ENCODE peak calls at places on chromosomes 5 and 9, in ten cellular contexts. One of them, this sample, is unnamed.

GRCh38 chr5:157222506-157223230 is 42.0 kb downstream of the ITK start:
- DNase-seq in cardiac fibroblast: peak
- DNase-seq in stimulated activated CD8-positive, alpha-beta memory T cell treated with anti-CD3 and anti-CD28 coated beads, Interleukin-4, amount 100 ng/mL, for 1 hour: no peak
- DNase-seq in sciatic nerve: no peak
- DNase-seq in HT1080: peak
- DNase-seq in stimulated activated CD4-positive, alpha-beta T cell treated with anti-CD3 and anti-CD28 coated beads, Interleukin-12 subunit alpha, Interleukin-12 subunit beta, amount 100 ng/mL, for 4 hours: peak
- DNase-seq in RKO: no peak
- DNase-seq in sigmoid colon: no peak
- DNase-seq in activated T-helper 1 cell treated with anti-CD3 and anti-CD28 coated beads, Interleukin-12 subunit alpha, Interleukin-12 subunit beta, Interleukin-2, Interleukin-4 antibody, amounts not matched to agents 30 ng/mL and 10 ng/mL and 1 ng/mL, durations not matched to agents 14 hours and 24 hours and 36 hours: peak
- DNase-seq in dermis microvascular lymphatic vessel endothelial cell: no peak
- DNase-seq in this sample: no peak

GRCh38 chr5:130222638-130223037 is 318.4 kb downstream of the CHSY3 start:
- DNase-seq in cardiac fibroblast: peak
- DNase-seq in stimulated activated CD8-positive, alpha-beta memory T cell treated with anti-CD3 and anti-CD28 coated beads, Interleukin-4, amount 100 ng/mL, for 1 hour: no peak
- DNase-seq in sciatic nerve: no peak
- DNase-seq in HT1080: no peak
- DNase-seq in stimulated activated CD4-positive, alpha-beta T cell treated with anti-CD3 and anti-CD28 coated beads, Interleukin-12 subunit alpha, Interleukin-12 subunit beta, amount 100 ng/mL, for 4 hours: no peak
- DNase-seq in RKO: no peak
- DNase-seq in sigmoid colon: no peak
- DNase-seq in activated T-helper 1 cell treated with anti-CD3 and anti-CD28 coated beads, Interleukin-12 subunit alpha, Interleukin-12 subunit beta, Interleukin-2, Interleukin-4 antibody, amounts not matched to agents 30 ng/mL and 10 ng/mL and 1 ng/mL, durations not matched to agents 14 hours and 24 hours and 36 hours: no peak
- DNase-seq in dermis microvascular lymphatic vessel endothelial cell: peak
- DNase-seq in this sample: no peak

GRCh38 chr9:137079401-137079787 is 2.1 kb downstream of the UAP1L1 start:
- DNase-seq in cardiac fibroblast: no peak
- DNase-seq in stimulated activated CD8-positive, alpha-beta memory T cell treated with anti-CD3 and anti-CD28 coated beads, Interleukin-4, amount 100 ng/mL, for 1 hour: no peak
- DNase-seq in sciatic nerve: no peak
- DNase-seq in HT1080: no peak
- DNase-seq in stimulated activated CD4-positive, alpha-beta T cell treated with anti-CD3 and anti-CD28 coated beads, Interleukin-12 subunit alpha, Interleukin-12 subunit beta, amount 100 ng/mL, for 4 hours: no peak
- DNase-seq in RKO: no peak
- DNase-seq in sigmoid colon: no peak
- DNase-seq in activated T-helper 1 cell treated with anti-CD3 and anti-CD28 coated beads, Interleukin-12 subunit alpha, Interleukin-12 subunit beta, Interleukin-2, Interleukin-4 antibody, amounts not matched to agents 30 ng/mL and 10 ng/mL and 1 ng/mL, durations not matched to agents 14 hours and 24 hours and 36 hours: no peak
- DNase-seq in dermis microvascular lymphatic vessel endothelial cell: no peak
- DNase-seq in this sample: no peak

GRCh38 chr9:74770508-74771261 is 117.0 kb downstream of the TRPM6 start:
- DNase-seq in cardiac fibroblast: peak
- DNase-seq in stimulated activated CD8-positive, alpha-beta memory T cell treated with anti-CD3 and anti-CD28 coated beads, Interleukin-4, amount 100 ng/mL, for 1 hour: no peak
- DNase-seq in sciatic nerve: no peak
- DNase-seq in HT1080: peak
- DNase-seq in stimulated activated CD4-positive, alpha-beta T cell treated with anti-CD3 and anti-CD28 coated beads, Interleukin-12 subunit alpha, Interleukin-12 subunit beta, amount 100 ng/mL, for 4 hours: peak
- DNase-seq in RKO: no peak
- DNase-seq in sigmoid colon: no peak
- DNase-seq in activated T-helper 1 cell treated with anti-CD3 and anti-CD28 coated beads, Interleukin-12 subunit alpha, Interleukin-12 subunit beta, Interleukin-2, Interleukin-4 antibody, amounts not matched to agents 30 ng/mL and 10 ng/mL and 1 ng/mL, durations not matched to agents 14 hours and 24 hours and 36 hours: peak
- DNase-seq in dermis microvascular lymphatic vessel endothelial cell: no peak
- DNase-seq in this sample: peak

GRCh38 chr5:1939256-1939655 is 56.5 kb upstream of the IRX4 start:
- DNase-seq in cardiac fibroblast: no peak
- DNase-seq in stimulated activated CD8-positive, alpha-beta memory T cell treated with anti-CD3 and anti-CD28 coated beads, Interleukin-4, amount 100 ng/mL, for 1 hour: no peak
- DNase-seq in sciatic nerve: no peak
- DNase-seq in HT1080: no peak
- DNase-seq in stimulated activated CD4-positive, alpha-beta T cell treated with anti-CD3 and anti-CD28 coated beads, Interleukin-12 subunit alpha, Interleukin-12 subunit beta, amount 100 ng/mL, for 4 hours: no peak
- DNase-seq in RKO: no peak
- DNase-seq in sigmoid colon: no peak
- DNase-seq in activated T-helper 1 cell treated with anti-CD3 and anti-CD28 coated beads, Interleukin-12 subunit alpha, Interleukin-12 subunit beta, Interleukin-2, Interleukin-4 antibody, amounts not matched to agents 30 ng/mL and 10 ng/mL and 1 ng/mL, durations not matched to agents 14 hours and 24 hours and 36 hours: no peak
- DNase-seq in dermis microvascular lymphatic vessel endothelial cell: no peak
- DNase-seq in this sample: no peak

GRCh38 chr9:136571525-136571924 is 25.7 kb upstream of the NOTCH1 start:
- DNase-seq in cardiac fibroblast: no peak
- DNase-seq in stimulated activated CD8-positive, alpha-beta memory T cell treated with anti-CD3 and anti-CD28 coated beads, Interleukin-4, amount 100 ng/mL, for 1 hour: no peak
- DNase-seq in sciatic nerve: no peak
- DNase-seq in HT1080: no peak
- DNase-seq in stimulated activated CD4-positive, alpha-beta T cell treated with anti-CD3 and anti-CD28 coated beads, Interleukin-12 subunit alpha, Interleukin-12 subunit beta, amount 100 ng/mL, for 4 hours: no peak
- DNase-seq in RKO: no peak
- DNase-seq in sigmoid colon: no peak
- DNase-seq in activated T-helper 1 cell treated with anti-CD3 and anti-CD28 coated beads, Interleukin-12 subunit alpha, Interleukin-12 subunit beta, Interleukin-2, Interleukin-4 antibody, amounts not matched to agents 30 ng/mL and 10 ng/mL and 1 ng/mL, durations not matched to agents 14 hours and 24 hours and 36 hours: no peak
- DNase-seq in dermis microvascular lymphatic vessel endothelial cell: no peak
- DNase-seq in this sample: no peak

GRCh38 chr5:95892784-95893354 is 68.8 kb downstream of the ELL2 start:
- DNase-seq in cardiac fibroblast: peak
- DNase-seq in stimulated activated CD8-positive, alpha-beta memory T cell treated with anti-CD3 and anti-CD28 coated beads, Interleukin-4, amount 100 ng/mL, for 1 hour: no peak
- DNase-seq in sciatic nerve: no peak
- DNase-seq in HT1080: peak
- DNase-seq in stimulated activated CD4-positive, alpha-beta T cell treated with anti-CD3 and anti-CD28 coated beads, Interleukin-12 subunit alpha, Interleukin-12 subunit beta, amount 100 ng/mL, for 4 hours: no peak
- DNase-seq in RKO: peak
- DNase-seq in sigmoid colon: no peak
- DNase-seq in activated T-helper 1 cell treated with anti-CD3 and anti-CD28 coated beads, Interleukin-12 subunit alpha, Interleukin-12 subunit beta, Interleukin-2, Interleukin-4 antibody, amounts not matched to agents 30 ng/mL and 10 ng/mL and 1 ng/mL, durations not matched to agents 14 hours and 24 hours and 36 hours: peak
- DNase-seq in dermis microvascular lymphatic vessel endothelial cell: no peak
- DNase-seq in this sample: peak

GRCh38 chr5:24832021-24832420 is 187.2 kb upstream of the CDH10 start:
- DNase-seq in cardiac fibroblast: no peak
- DNase-seq in stimulated activated CD8-positive, alpha-beta memory T cell treated with anti-CD3 and anti-CD28 coated beads, Interleukin-4, amount 100 ng/mL, for 1 hour: no peak
- DNase-seq in sciatic nerve: no peak
- DNase-seq in HT1080: no peak
- DNase-seq in stimulated activated CD4-positive, alpha-beta T cell treated with anti-CD3 and anti-CD28 coated beads, Interleukin-12 subunit alpha, Interleukin-12 subunit beta, amount 100 ng/mL, for 4 hours: no peak
- DNase-seq in RKO: no peak
- DNase-seq in sigmoid colon: no peak
- DNase-seq in activated T-helper 1 cell treated with anti-CD3 and anti-CD28 coated beads, Interleukin-12 subunit alpha, Interleukin-12 subunit beta, Interleukin-2, Interleukin-4 antibody, amounts not matched to agents 30 ng/mL and 10 ng/mL and 1 ng/mL, durations not matched to agents 14 hours and 24 hours and 36 hours: no peak
- DNase-seq in dermis microvascular lymphatic vessel endothelial cell: no peak
- DNase-seq in this sample: no peak

GRCh38 chr9:4030751-4031150 is 269.1 kb downstream of the GLIS3 start:
- DNase-seq in cardiac fibroblast: peak
- DNase-seq in stimulated activated CD8-positive, alpha-beta memory T cell treated with anti-CD3 and anti-CD28 coated beads, Interleukin-4, amount 100 ng/mL, for 1 hour: no peak
- DNase-seq in sciatic nerve: no peak
- DNase-seq in HT1080: no peak
- DNase-seq in stimulated activated CD4-positive, alpha-beta T cell treated with anti-CD3 and anti-CD28 coated beads, Interleukin-12 subunit alpha, Interleukin-12 subunit beta, amount 100 ng/mL, for 4 hours: no peak
- DNase-seq in RKO: no peak
- DNase-seq in sigmoid colon: no peak
- DNase-seq in activated T-helper 1 cell treated with anti-CD3 and anti-CD28 coated beads, Interleukin-12 subunit alpha, Interleukin-12 subunit beta, Interleukin-2, Interleukin-4 antibody, amounts not matched to agents 30 ng/mL and 10 ng/mL and 1 ng/mL, durations not matched to agents 14 hours and 24 hours and 36 hours: no peak
- DNase-seq in dermis microvascular lymphatic vessel endothelial cell: peak
- DNase-seq in this sample: no peak

GRCh38 chr5:134609232-134609851 is 23.3 kb downstream of the SAR1B start:
- DNase-seq in cardiac fibroblast: no peak
- DNase-seq in stimulated activated CD8-positive, alpha-beta memory T cell treated with anti-CD3 and anti-CD28 coated beads, Interleukin-4, amount 100 ng/mL, for 1 hour: no peak
- DNase-seq in sciatic nerve: no peak
- DNase-seq in HT1080: no peak
- DNase-seq in stimulated activated CD4-positive, alpha-beta T cell treated with anti-CD3 and anti-CD28 coated beads, Interleukin-12 subunit alpha, Interleukin-12 subunit beta, amount 100 ng/mL, for 4 hours: no peak
- DNase-seq in RKO: no peak
- DNase-seq in sigmoid colon: no peak
- DNase-seq in activated T-helper 1 cell treated with anti-CD3 and anti-CD28 coated beads, Interleukin-12 subunit alpha, Interleukin-12 subunit beta, Interleukin-2, Interleukin-4 antibody, amounts not matched to agents 30 ng/mL and 10 ng/mL and 1 ng/mL, durations not matched to agents 14 hours and 24 hours and 36 hours: no peak
- DNase-seq in dermis microvascular lymphatic vessel endothelial cell: no peak
- DNase-seq in this sample: no peak

This sample was measured in stomach.